ENCODE peak calls at places on chromosomes 4 and X, in five cellular contexts. I is GM10248, S is pancreas, N is omental fat pad, F is choroid plexus epithelial cell. P is an unnamed sample.

GRCh38 chr4:77154761-77155499 is 2.1 kb upstream of the CCNG2 start:
- DNase-seq in F (no peak), I (no peak), N (no peak), S (no peak), P (no peak)

GRCh38 chr4:76969493-76969892 is 19.9 kb downstream of the SEPTIN11 start:
- DNase-seq in I (no peak), N (no peak), S (no peak), F (no peak), P (no peak)

GRCh38 chr4:123673971-123674370 is 277.4 kb downstream of the SPRY1 start:
- DNase-seq in F (peak), N (no peak), I (no peak), S (no peak), P (no peak)

GRCh38 chr4:82223715-82224114 is 150.1 kb downstream of the HNRNPD start:
- DNase-seq in N (no peak), S (no peak), F (peak), I (no peak), P (no peak)

GRCh38 chrX:126165401-126165720 is 728 bp downstream of the DCAF12L2 start:
- DNase-seq in F (no peak), S (peak), I (no peak), N (no peak), P (no peak)

GRCh38 chr4:140523370-140523856 is 555 bp upstream of the ELMOD2 start:
- DNase-seq in S (no peak), F (no peak), I (no peak), N (no peak), P (no peak)

GRCh38 chr4:110636677-110637407 is 14.0 kb upstream of the PITX2 start:
- DNase-seq in S (no peak), I (no peak), F (no peak), N (no peak), P (no peak)

GRCh38 chr4:13445841-13446790 is 38.0 kb downstream of the RAB28 start:
- DNase-seq in S (peak), F (no peak), I (no peak), N (no peak), P (no peak)

GRCh38 chrX:97842468-97843199 is 958.9 kb downstream of the RPA4 start:
- DNase-seq in F (no peak), N (no peak), S (peak), I (peak), P (no peak)

GRCh38 chr4:153071953-153072622 is 132.2 kb upstream of the TRIM2 start:
- DNase-seq in I (no peak), S (no peak), N (no peak), F (no peak), P (no peak)

GRCh38 chr4:6383019-6383404 is 89.4 kb downstream of the PPP2R2C start:
- DNase-seq in N (no peak), I (no peak), S (no peak), F (no peak), P (no peak)

GRCh38 chr4:184279496-184280082 is 61.9 kb upstream of the ENPP6 start:
- DNase-seq in F (peak), S (no peak), N (no peak), I (no peak), P (no peak)

GRCh38 chr4:8200302-8200975 is 1.3 kb downstream of the SH3TC1 start:
- DNase-seq in N (no peak), I (peak), F (peak), S (peak), P (no peak)

GRCh38 chr4:8541981-8542715 is 38.0 kb upstream of the GPR78 start:
- DNase-seq in N (no peak), S (no peak), I (no peak), F (no peak), P (no peak)

GRCh38 chr4:68410643-68411042 is 36.6 kb upstream of the TMPRSS11E start:
- DNase-seq in F (no peak), S (no peak), N (no peak), I (no peak), P (no peak)

GRCh38 chrX:83512111-83512510 is 4.0 kb downstream of the POU3F4 start:
- DNase-seq in S (no peak), F (no peak), I (no peak), N (no peak), P (no peak)

GRCh38 chrX:15953801-15954200 is 99.2 kb upstream of the AP1S2 start:
- DNase-seq in S (no peak), I (no peak), F (no peak), N (no peak), P (no peak)

GRCh38 chr4:169225058-169225751 is 45.6 kb downstream of the SH3RF1 start:
- DNase-seq in I (no peak), N (no peak), F (peak), S (no peak), P (no peak)

DNA sequence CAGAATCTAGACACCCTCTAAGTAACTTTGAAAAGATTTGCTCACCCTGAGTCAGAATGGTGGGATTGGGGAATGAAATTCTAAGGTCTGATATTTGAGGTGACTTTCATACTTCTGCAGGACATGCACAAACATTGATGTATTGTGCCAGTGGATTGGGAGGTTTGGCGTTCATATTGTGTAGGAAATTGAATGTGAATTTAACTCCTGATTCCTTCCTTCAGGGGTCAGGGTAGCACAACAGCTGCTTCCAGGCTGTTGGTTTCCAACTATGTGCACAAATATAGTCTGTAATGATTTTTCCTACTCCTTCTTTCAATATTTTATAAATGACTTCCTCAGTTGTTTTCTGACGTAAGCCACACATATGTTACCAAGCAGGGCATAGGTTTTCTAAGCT is 3.1 kb downstream of the IL1RAPL1 start:
- DNase-seq in S (no peak), I (no peak), F (peak), N (no peak), P (no peak)
- TF ChIP-seq CTCF in S (no peak), I (no peak), F (peak), N (no peak), P (peak)

GRCh38 chrX:112512509-112512908 is 167.2 kb downstream of the LHFPL1 start:
- DNase-seq in N (no peak), S (no peak), F (no peak), I (no peak), P (no peak)
- TF ChIP-seq CTCF in N (no peak), S (no peak), F (no peak), I (no peak), P (no peak)

GRCh38 chrX:24694825-24695224 is 1.1 kb downstream of the POLA1 start:
- DNase-seq in N (no peak), F (no peak), I (no peak), S (no peak), P (no peak)

GRCh38 chrX:24696241-24696640 is 2.5 kb downstream of the POLA1 start:
- DNase-seq in I (no peak), N (no peak), S (no peak), F (peak), P (no peak)

GRCh38 chrX:24692305-24692704 is 1.4 kb upstream of the POLA1 start:
- DNase-seq in S (no peak), F (no peak), I (no peak), N (no peak), P (no peak)

GRCh38 chrX:24693453-24694202 is at the start of gene POLA1:
- DNase-seq in S (peak), F (peak), I (peak), N (peak), P (peak)
- TF ChIP-seq CTCF in S (no peak), F (peak), I (no peak), N (no peak), P (no peak)

GRCh38 chrX:68498044-68498507 is 775 bp upstream of the YIPF6 start:
- DNase-seq in F (peak), N (no peak), I (no peak), S (no peak), P (no peak)
- TF ChIP-seq CTCF in F (peak), N (no peak), I (no peak), S (no peak), P (peak)

GRCh38 chr4:177759714-177760113 is 317.5 kb upstream of the AGA start:
- DNase-seq in I (no peak), N (no peak), F (no peak), S (no peak), P (no peak)
- TF ChIP-seq CTCF in I (no peak), N (no peak), F (no peak), S (no peak), P (no peak)

DNA sequence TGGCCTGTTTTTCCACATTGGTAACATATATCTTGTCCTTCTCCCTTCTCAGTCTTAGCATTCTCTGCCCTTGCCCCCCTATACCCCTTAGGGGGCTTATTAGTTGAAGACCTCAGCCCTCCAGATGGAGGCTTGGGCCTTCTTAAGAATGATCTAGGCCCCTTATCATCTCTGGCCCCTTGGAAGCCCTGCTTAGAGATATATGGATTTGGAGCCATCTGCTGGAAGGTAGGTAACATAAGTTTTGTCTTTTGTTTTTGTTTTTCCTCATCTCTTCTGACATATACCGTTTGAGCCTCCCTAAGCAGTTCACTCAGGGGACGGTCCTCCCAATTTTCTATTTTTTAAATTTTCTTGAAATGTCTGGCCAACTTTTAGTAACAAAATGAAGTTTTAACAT is 48.3 kb upstream of the NAP1L2 start:
- DNase-seq in S (no peak), N (no peak), F (peak), I (no peak), P (no peak)
- TF ChIP-seq CTCF in S (no peak), N (no peak), F (peak), I (no peak), P (peak)

GRCh38 chr4:44448548-44449443 is at the start of gene KCTD8:
- DNase-seq in I (peak), N (peak), F (peak), S (peak), P (peak)
- TF ChIP-seq CTCF in I (peak), N (no peak), F (peak), S (peak), P (peak)

DNA sequence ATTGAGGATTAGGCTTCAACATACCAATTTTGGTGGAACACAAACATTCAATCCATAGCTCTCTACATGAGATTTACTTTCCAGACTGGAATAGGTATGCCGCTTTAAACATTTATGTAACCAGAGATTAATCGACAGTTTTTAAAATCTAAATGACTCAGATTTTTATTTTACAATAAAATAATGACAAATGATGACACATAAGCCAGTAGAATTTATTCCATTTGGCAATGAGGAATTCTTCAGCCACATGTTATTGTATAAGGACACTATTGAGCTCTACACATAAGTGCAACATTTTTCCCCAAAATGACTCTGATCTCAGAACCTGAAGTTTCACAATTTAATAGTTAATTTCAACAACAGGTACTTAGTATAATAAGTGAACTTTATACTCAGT is 227.0 kb upstream of the PRPS2 start:
- DNase-seq in I (no peak), S (no peak), F (no peak), N (no peak), P (no peak)
- TF ChIP-seq CTCF in I (no peak), S (no peak), F (no peak), N (no peak), P (no peak)

DNA sequence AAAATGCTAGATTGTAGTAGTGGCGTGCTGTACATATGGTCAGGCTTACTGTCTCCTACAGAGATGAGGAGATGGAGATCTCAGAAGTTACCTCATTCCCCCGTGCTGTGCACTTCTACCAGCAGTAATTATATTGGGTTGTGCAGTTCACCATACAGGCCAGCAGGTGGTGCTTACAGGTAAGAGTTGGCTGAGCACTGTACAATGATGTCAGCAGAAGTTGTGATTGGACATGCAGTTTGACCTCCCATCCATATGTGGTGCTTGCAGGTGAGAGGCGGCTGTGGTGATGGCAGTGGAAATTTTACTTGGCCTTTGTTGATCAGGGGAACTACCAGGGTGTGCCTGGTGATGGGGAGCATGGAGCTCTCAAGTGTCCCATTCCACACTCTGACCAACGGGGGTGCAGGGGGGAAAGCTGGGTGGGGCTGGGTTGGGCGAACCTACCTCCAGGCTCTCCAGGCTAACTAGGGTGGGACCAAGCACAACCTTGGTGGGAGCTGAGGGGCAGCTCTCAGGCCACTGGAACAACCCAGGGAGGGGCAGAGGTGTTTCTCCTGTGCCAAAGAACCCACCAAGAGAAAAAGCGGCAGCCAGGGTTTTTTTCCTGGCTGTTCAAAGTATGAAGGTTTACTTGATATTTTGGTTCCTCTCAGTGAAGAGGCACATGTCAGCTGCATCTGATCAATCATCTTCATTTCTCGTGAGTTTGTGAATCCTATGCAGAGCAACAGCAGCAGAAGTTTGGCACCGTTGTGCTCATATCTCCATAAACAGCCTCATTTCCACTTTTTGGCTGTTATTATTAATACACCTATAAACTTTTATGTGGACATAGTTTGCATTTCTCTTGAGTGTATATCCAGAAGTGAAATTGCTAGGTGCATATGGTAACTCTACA is 73.8 kb upstream of the FREM3 start:
- DNase-seq in N (peak), I (peak), S (no peak), F (peak), P (peak)
- TF ChIP-seq CTCF in N (no peak), I (peak), S (peak), F (peak), P (peak)

P was measured in neural crest cell.